ENCODE peak calls at places on chromosomes 1 and 21, in five cellular contexts. U is memory B cell, S is tibial artery, Q is type B pancreatic cell, K is neuronal stem cell. L is an unnamed sample.

GRCh38 chr21:32946654-32947053 is 79.1 kb upstream of the OLIG2 start:
- DNase-seq in U (no peak), S (no peak), Q (no peak), K (no peak), L (no peak)

GRCh38 chr1:228282329-228283042 is 74.6 kb downstream of the OBSCN start:
- DNase-seq in U (no peak), S (no peak), Q (peak), K (no peak), L (no peak)

GRCh38 chr1:119007672-119008482 is 19.7 kb upstream of the TBX15 start:
- DNase-seq in U (no peak), S (no peak), Q (no peak), K (peak), L (peak)

GRCh38 chr1:154726443-154726842 is 118.5 kb upstream of the ADAR start:
- DNase-seq in U (no peak), S (no peak), Q (no peak), K (no peak), L (no peak)

GRCh38 chr1:204760350-204761134 is 75.0 kb upstream of the LRRN2 start:
- DNase-seq in U (no peak), S (no peak), Q (no peak), K (no peak), L (no peak)

GRCh38 chr1:8424539-8425116 is 106.7 kb downstream of the SLC45A1 start:
- DNase-seq in U (peak), S (peak), Q (no peak), K (no peak), L (peak)

GRCh38 chr1:204574856-204575145 is 58.6 kb downstream of the MDM4 start:
- DNase-seq in U (no peak), S (no peak), Q (no peak), K (no peak), L (no peak)

GRCh38 chr1:17564458-17565393 is 25.2 kb downstream of the ARHGEF10L start:
- DNase-seq in U (no peak), S (peak), Q (no peak), K (no peak), L (peak)

GRCh38 chr1:241323510-241323909 is 33.5 kb downstream of the RGS7 start:
- DNase-seq in U (peak), S (no peak), Q (no peak), K (peak), L (peak)

GRCh38 chr1:118877668-118878067 is 110.5 kb downstream of the TBX15 start:
- DNase-seq in U (no peak), S (no peak), Q (no peak), K (no peak), L (no peak)

GRCh38 chr1:160884579-160884978 is 401 bp downstream of the ITLN1 start:
- DNase-seq in U (no peak), S (no peak), Q (no peak), K (no peak), L (no peak)

GRCh38 chr1:214993419-214993818 is 89.1 kb upstream of the KCNK2 start:
- DNase-seq in U (no peak), S (no peak), Q (no peak), K (no peak), L (no peak)

GRCh38 chr1:7407980-7408770 is 362.9 kb upstream of the VAMP3 start:
- DNase-seq in U (peak), S (peak), Q (peak), K (no peak), L (peak)

GRCh38 chr1:189859385-189859977 is 618.2 kb downstream of the BRINP3 start:
- DNase-seq in U (no peak), S (no peak), Q (no peak), K (no peak), L (no peak)

GRCh38 chr1:228339766-228340685 is 66.6 kb downstream of the TRIM11 start:
- DNase-seq in U (no peak), S (peak), Q (peak), K (no peak), L (no peak)

GRCh38 chr1:24558902-24559791 is 3.3 kb downstream of the NCMAP start:
- DNase-seq in U (no peak), S (peak), Q (no peak), K (no peak), L (peak)

GRCh38 chr1:231037585-231038517 is 2.2 kb downstream of the FAM89A start:
- DNase-seq in U (no peak), S (no peak), Q (no peak), K (no peak), L (no peak)

GRCh38 chr21:32687946-32688345 is 39.9 kb downstream of the SYNJ1 start:
- DNase-seq in U (no peak), S (no peak), Q (no peak), K (no peak), L (no peak)

GRCh38 chr1:176961678-176962077 is 202.8 kb downstream of the ASTN1 start:
- DNase-seq in U (no peak), S (no peak), Q (no peak), K (no peak), L (no peak)

GRCh38 chr21:36125513-36126121 is 9.3 kb upstream of the CBR3 start:
- DNase-seq in U (peak), S (no peak), Q (no peak), K (no peak), L (no peak)

GRCh38 chr1:227391204-227391603 is 72.9 kb upstream of the CDC42BPA start:
- DNase-seq in U (no peak), S (no peak), Q (no peak), K (no peak), L (no peak)

GRCh38 chr1:111733183-111733995 is 5.8 kb downstream of the INKA2 start:
- DNase-seq in U (no peak), S (no peak), Q (no peak), K (no peak), L (peak)

GRCh38 chr1:233909195-233909594 is 4.7 kb downstream of the SLC35F3 start:
- DNase-seq in U (no peak), S (no peak), Q (no peak), K (no peak), L (no peak)

GRCh38 chr1:231357831-231358354 is 19.8 kb downstream of the SPRTN start:
- DNase-seq in U (peak), S (no peak), Q (no peak), K (peak), L (no peak)

GRCh38 chr1:21759818-21760217 is 23.1 kb downstream of the USP48 start:
- DNase-seq in U (no peak), S (no peak), Q (no peak), K (no peak), L (no peak)

GRCh38 chr1:180542113-180542512 is 16.7 kb upstream of the OVAAL start:
- DNase-seq in U (no peak), S (no peak), Q (no peak), K (no peak), L (no peak)

GRCh38 chr1:157194739-157195520 is 56.7 kb upstream of the ETV3 start:
- DNase-seq in U (no peak), S (no peak), Q (no peak), K (no peak), L (peak)

GRCh38 chr21:35476616-35477395 is 427.7 kb upstream of the RUNX1 start:
- DNase-seq in U (no peak), S (no peak), Q (no peak), K (no peak), L (no peak)

GRCh38 chr1:33061827-33062226 is 19.1 kb upstream of the AZIN2 start:
- DNase-seq in U (no peak), S (no peak), Q (no peak), K (no peak), L (no peak)

GRCh38 chr1:34270181-34270580 is 93.5 kb downstream of the C1orf94 start:
- DNase-seq in U (no peak), S (no peak), Q (no peak), K (no peak), L (no peak)

GRCh38 chr1:180282401-180282800 is 52.3 kb downstream of the LHX4 start:
- DNase-seq in U (no peak), S (no peak), Q (no peak), K (no peak), L (no peak)

GRCh38 chr21:23639726-23640125 is 1967.6 kb downstream of the MRPL39 start:
- DNase-seq in U (no peak), S (no peak), Q (no peak), K (no peak), L (no peak)

GRCh38 chr1:212621043-212621829 is 12.7 kb downstream of the ATF3 start:
- DNase-seq in U (no peak), S (no peak), Q (no peak), K (no peak), L (no peak)

GRCh38 chr1:211643324-211644212 is 31.9 kb downstream of the NEK2 start:
- DNase-seq in U (no peak), S (peak), Q (no peak), K (no peak), L (no peak)

GRCh38 chr1:180636138-180636537 is 4.3 kb downstream of the XPR1 start:
- DNase-seq in U (no peak), S (no peak), Q (no peak), K (no peak), L (no peak)

GRCh38 chr1:100343897-100344296 is 8.4 kb upstream of the CDC14A start:
- DNase-seq in U (no peak), S (no peak), Q (no peak), K (no peak), L (no peak)

L was measured in ecto neural progenitor cell.